ENCODE peak calls at places on chromosomes 3 and 15, in four cellular contexts. S is Caco-2, U is fibroblast of the aortic adventitia, X is HCT116. L is an unnamed sample.

GRCh38 chr3:157865449-157865862 is 240.8 kb downstream of the SHOX2 start:
- DNase-seq in S (peak), U (no peak), X (peak), L (no peak)

GRCh38 chr15:39115379-39116057 is 465.4 kb upstream of the THBS1 start:
- DNase-seq in S (no peak), U (peak), X (no peak), L (no peak)

GRCh38 chr15:83747050-83747717 is 93.3 kb downstream of the ADAMTSL3 start:
- DNase-seq in S (no peak), U (peak), X (peak), L (no peak)

GRCh38 chr15:51828621-51829359 is 663 bp upstream of the TMOD3 start:
- DNase-seq in S (no peak), U (no peak), X (no peak), L (no peak)

GRCh38 chr3:34260266-34260990 is 462.0 kb downstream of the PDCD6IP start:
- DNase-seq in S (peak), U (peak), X (peak), L (no peak)

GRCh38 chr3:9820944-9821343 is 10.9 kb downstream of the TTLL3 start:
- DNase-seq in S (peak), U (no peak), X (no peak), L (no peak)

GRCh38 chr3:135213213-135213612 is 418.2 kb downstream of the EPHB1 start:
- DNase-seq in S (no peak), U (no peak), X (no peak), L (no peak)

GRCh38 chr15:61132211-61132610 is 96.9 kb downstream of the RORA start:
- DNase-seq in S (no peak), U (no peak), X (no peak), L (no peak)

GRCh38 chr15:69163124-69163669 is 2.8 kb downstream of the GLCE start:
- DNase-seq in S (no peak), U (no peak), X (no peak), L (no peak)

GRCh38 chr15:74830868-74831267 is 4.4 kb downstream of the CPLX3 start:
- DNase-seq in S (no peak), U (no peak), X (no peak), L (no peak)

GRCh38 chr3:8824238-8824637 is 54.8 kb upstream of the OXTR start:
- DNase-seq in S (no peak), U (no peak), X (no peak), L (no peak)

GRCh38 chr3:196988241-196989029 is 19.8 kb upstream of the PIGZ start:
- DNase-seq in S (peak), U (no peak), X (peak), L (no peak)

GRCh38 chr15:84807228-84807627 is 9.9 kb upstream of the ALPK3 start:
- DNase-seq in S (no peak), U (no peak), X (no peak), L (no peak)

GRCh38 chr15:89797678-89798201 is 16.9 kb downstream of the ANPEP start:
- DNase-seq in S (no peak), U (no peak), X (no peak), L (no peak)

GRCh38 chr3:132444333-132444732 is 27.0 kb downstream of the DNAJC13 start:
- DNase-seq in S (no peak), U (peak), X (no peak), L (no peak)

GRCh38 chr3:158642005-158642404 is 2.3 kb upstream of the GFM1 start:
- DNase-seq in S (no peak), U (no peak), X (no peak), L (no peak)

GRCh38 chr3:150180349-150180748 is 209.7 kb upstream of the PFN2 start:
- DNase-seq in S (no peak), U (peak), X (no peak), L (peak)

GRCh38 chr3:61608711-61609110 is 47.3 kb downstream of the PTPRG start:
- DNase-seq in S (no peak), U (no peak), X (no peak), L (no peak)

GRCh38 chr3:146223401-146224373 is 27.2 kb downstream of the PLSCR4 start:
- DNase-seq in S (no peak), U (peak), X (no peak), L (no peak)

GRCh38 chr3:170360916-170361315 is 3.4 kb downstream of the SKIL start:
- DNase-seq in S (no peak), U (no peak), X (no peak), L (no peak)

GRCh38 chr3:114086356-114086755 is 29.8 kb downstream of the QTRT2 start:
- DNase-seq in S (no peak), U (no peak), X (no peak), L (no peak)

GRCh38 chr15:40343512-40343911 is 2.8 kb upstream of the CCDC9B start:
- DNase-seq in S (no peak), U (peak), X (no peak), L (no peak)

GRCh38 chr3:39108309-39108708 is 829 bp downstream of the TTC21A start:
- DNase-seq in S (no peak), U (no peak), X (no peak), L (no peak)

GRCh38 chr3:39109086-39109485 is 1.6 kb downstream of the TTC21A start:
- DNase-seq in S (no peak), U (no peak), X (no peak), L (no peak)

GRCh38 chr3:39107056-39107873 is at the start of the genes GORASP1 and TTC21A:
- DNase-seq in S (peak), U (peak), X (peak), L (peak)

GRCh38 chr3:39106281-39107055 is 959 bp downstream of the GORASP1 start:
- DNase-seq in S (no peak), U (peak), X (no peak), L (no peak)

DNA sequence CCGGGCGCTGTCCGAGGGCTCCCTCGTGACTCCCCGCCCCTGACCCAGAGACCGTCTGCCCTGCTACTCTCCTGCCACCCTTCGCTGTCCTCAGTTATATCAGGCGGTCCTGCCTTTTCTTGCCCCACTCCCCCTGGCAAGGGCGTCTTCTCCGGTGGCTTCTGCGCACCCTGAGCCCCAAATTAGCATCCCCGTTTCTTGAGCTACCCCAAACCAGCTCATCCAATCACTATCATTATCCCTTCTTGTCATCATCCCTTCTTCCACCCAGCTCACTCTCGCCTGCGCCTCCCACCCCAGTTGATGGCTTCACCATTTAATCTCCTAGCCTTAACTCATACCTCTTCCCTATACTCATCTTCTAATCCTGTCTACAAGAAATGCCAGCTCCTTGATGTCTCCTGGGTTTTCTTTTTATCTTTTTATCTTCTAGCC is 411 bp downstream of the TTC21A start:
- DNase-seq in S (no peak), U (peak), X (no peak), L (no peak)
- TF ChIP-seq CTCF in S (no peak), U (no peak), X (no peak), L (no peak)

DNA sequence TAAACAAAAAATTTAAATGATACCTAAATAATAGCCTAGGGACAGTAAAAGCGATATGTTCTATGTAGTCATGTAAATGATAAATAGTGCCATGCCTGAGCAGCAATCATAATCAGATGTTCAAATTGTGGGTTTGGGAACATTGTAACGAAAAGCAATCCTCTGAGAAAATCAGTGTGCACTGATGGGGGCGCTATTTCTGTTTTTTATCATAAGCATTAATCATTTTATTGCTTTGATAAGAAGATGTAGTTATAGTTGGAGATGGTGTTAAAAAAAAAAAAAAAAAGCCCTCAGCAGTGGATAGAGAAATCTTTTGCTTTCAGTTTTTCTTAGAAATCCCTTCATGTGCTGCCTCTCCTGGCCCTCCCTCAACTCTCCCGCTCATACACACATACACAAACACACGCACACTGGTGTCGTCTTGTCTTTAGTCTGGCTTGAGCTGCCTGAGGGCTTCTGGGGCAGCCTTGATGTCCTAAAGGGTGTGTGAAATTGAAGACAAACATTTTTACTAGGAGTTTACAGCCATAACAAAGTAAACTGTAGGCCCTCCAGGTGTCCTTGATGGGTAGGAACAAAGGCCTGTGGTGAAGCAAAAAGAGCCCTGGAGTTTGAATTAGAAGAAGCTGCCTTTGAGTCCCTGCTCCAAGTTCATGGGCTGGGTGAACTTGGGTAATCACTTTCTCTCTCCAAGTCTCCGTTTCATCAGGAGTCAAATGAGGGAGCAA is 428.1 kb downstream of the SOX2 start:
- DNase-seq in S (peak), U (no peak), X (no peak), L (no peak)
- TF ChIP-seq CTCF in S (no peak), U (no peak), X (no peak), L (no peak)

GRCh38 chr3:134087046-134087974 is 57.6 kb upstream of the SLCO2A1 start:
- DNase-seq in S (no peak), U (no peak), X (no peak), L (no peak)

GRCh38 chr3:134083626-134084229 is 54.0 kb upstream of the SLCO2A1 start:
- DNase-seq in S (no peak), U (no peak), X (no peak), L (no peak)

GRCh38 chr3:134084230-134084950 is 54.7 kb upstream of the SLCO2A1 start:
- DNase-seq in S (no peak), U (no peak), X (no peak), L (no peak)

GRCh38 chr3:134086616-134087015 is 56.9 kb upstream of the SLCO2A1 start:
- DNase-seq in S (no peak), U (no peak), X (no peak), L (no peak)

GRCh38 chr3:134085034-134085775 is 55.5 kb upstream of the SLCO2A1 start:
- DNase-seq in S (no peak), U (no peak), X (no peak), L (no peak)
- TF ChIP-seq CTCF in S (no peak), U (no peak), X (no peak), L (no peak)

GRCh38 chr3:119810018-119810435 is 28.1 kb downstream of the NR1I2 start:
- DNase-seq in S (no peak), U (peak), X (no peak), L (no peak)
- TF ChIP-seq CTCF in S (no peak), U (no peak), X (no peak), L (peak)

GRCh38 chr15:92583311-92584034 is 72.1 kb downstream of the FAM174B start:
- DNase-seq in S (no peak), U (no peak), X (no peak), L (no peak)
- TF ChIP-seq CTCF in S (no peak), U (no peak), X (no peak), L (no peak)

L was measured in AG09319.